ENCODE peak calls at places on chromosomes 7 and 10, in five cellular contexts. G, A, V, I and D are unnamed samples.

GRCh38 chr7:41383596-41383995 is 319.3 kb downstream of the INHBA start:
- DNase-seq in A (no peak), V (no peak), G (no peak), I (no peak), D (no peak)

GRCh38 chr7:18715988-18716387 is 220.4 kb downstream of the HDAC9 start:
- DNase-seq in G (no peak), V (no peak), I (no peak), A (no peak), D (no peak)

GRCh38 chr7:34900891-34901493 is 136.3 kb downstream of the DPY19L1 start:
- DNase-seq in A (no peak), I (no peak), G (peak), V (no peak), D (peak)

GRCh38 chr10:27525819-27526218 is 21.7 kb downstream of the RAB18 start:
- DNase-seq in I (no peak), A (peak), G (peak), V (no peak), D (peak)

GRCh38 chr10:127737563-127738511 is 852 bp downstream of the FOXI2 start:
- DNase-seq in G (no peak), V (no peak), I (no peak), A (no peak), D (no peak)

GRCh38 chr7:77157446-77157845 is 35.0 kb downstream of the CCDC146 start:
- DNase-seq in V (no peak), A (no peak), G (no peak), I (peak), D (peak)

GRCh38 chr7:141708053-141708452 is at the start of gene WEE2:
- DNase-seq in V (no peak), G (no peak), A (no peak), I (no peak), D (no peak)

GRCh38 chr10:33212061-33212748 is 122.3 kb downstream of the NRP1 start:
- DNase-seq in G (peak), A (peak), V (no peak), I (no peak), D (peak)

GRCh38 chr7:18647602-18648001 is 152.1 kb downstream of the HDAC9 start:
- DNase-seq in A (no peak), I (no peak), V (no peak), G (no peak), D (no peak)

GRCh38 chr7:47088329-47089067 is 493.4 kb downstream of the TNS3 start:
- DNase-seq in I (peak), A (peak), V (peak), G (peak), D (peak)

GRCh38 chr7:8217200-8218068 is 44.5 kb downstream of the ICA1 start:
- DNase-seq in G (peak), A (peak), V (peak), I (peak), D (peak)

GRCh38 chr7:137878333-137878961 is 31.7 kb upstream of the DGKI start:
- DNase-seq in G (peak), A (peak), V (no peak), I (no peak), D (no peak)

GRCh38 chr10:127855976-127856375 is 36.8 kb downstream of the CLRN3 start:
- DNase-seq in V (no peak), I (no peak), G (no peak), A (no peak), D (no peak)

GRCh38 chr10:4549254-4549653 is 276.8 kb upstream of the AKR1E2 start:
- DNase-seq in I (no peak), A (no peak), G (no peak), V (no peak), D (no peak)

GRCh38 chr7:40658731-40659130 is 523.9 kb downstream of the SUGCT start:
- DNase-seq in V (no peak), I (peak), A (peak), G (peak), D (no peak)

GRCh38 chr10:77544607-77545006 is 93.0 kb downstream of the KCNMA1 start:
- DNase-seq in V (no peak), I (no peak), A (no peak), G (no peak), D (no peak)

GRCh38 chr7:51367614-51367968 is 51.0 kb upstream of the COBL start:
- DNase-seq in G (no peak), V (no peak), I (no peak), A (no peak), D (no peak)

GRCh38 chr10:72164617-72165016 is 51.2 kb upstream of the ANAPC16 start:
- DNase-seq in V (no peak), A (peak), G (peak), I (no peak), D (no peak)
- TF ChIP-seq CTCF in V (peak), A (no peak), G (no peak), I (no peak), D (no peak)

DNA sequence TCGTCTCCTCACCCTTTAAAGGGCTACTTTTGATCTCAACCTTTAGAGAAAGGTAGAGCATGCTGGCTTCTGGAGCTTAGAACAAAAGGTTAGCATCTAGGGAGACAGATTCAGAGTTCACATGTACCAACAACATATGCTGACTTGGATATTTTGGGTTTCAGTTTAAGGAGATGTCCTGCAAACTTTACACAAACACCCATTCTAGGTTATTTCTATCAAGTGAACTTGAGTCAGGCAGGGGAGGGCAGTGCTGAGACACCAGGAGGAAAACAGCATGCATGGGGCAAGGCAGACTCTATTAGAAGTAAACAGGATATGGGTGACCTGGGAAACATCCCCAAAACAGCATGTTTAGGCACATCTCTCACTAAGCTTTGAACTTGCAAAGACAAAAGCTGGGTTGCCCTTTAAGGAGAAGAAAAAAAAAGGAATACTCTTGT is 43.8 kb downstream of the ARL4A start:
- DNase-seq in I (peak), G (peak), V (no peak), A (peak), D (peak)
- TF ChIP-seq CTCF in I (peak), G (peak), V (no peak), A (no peak), D (no peak)

DNA sequence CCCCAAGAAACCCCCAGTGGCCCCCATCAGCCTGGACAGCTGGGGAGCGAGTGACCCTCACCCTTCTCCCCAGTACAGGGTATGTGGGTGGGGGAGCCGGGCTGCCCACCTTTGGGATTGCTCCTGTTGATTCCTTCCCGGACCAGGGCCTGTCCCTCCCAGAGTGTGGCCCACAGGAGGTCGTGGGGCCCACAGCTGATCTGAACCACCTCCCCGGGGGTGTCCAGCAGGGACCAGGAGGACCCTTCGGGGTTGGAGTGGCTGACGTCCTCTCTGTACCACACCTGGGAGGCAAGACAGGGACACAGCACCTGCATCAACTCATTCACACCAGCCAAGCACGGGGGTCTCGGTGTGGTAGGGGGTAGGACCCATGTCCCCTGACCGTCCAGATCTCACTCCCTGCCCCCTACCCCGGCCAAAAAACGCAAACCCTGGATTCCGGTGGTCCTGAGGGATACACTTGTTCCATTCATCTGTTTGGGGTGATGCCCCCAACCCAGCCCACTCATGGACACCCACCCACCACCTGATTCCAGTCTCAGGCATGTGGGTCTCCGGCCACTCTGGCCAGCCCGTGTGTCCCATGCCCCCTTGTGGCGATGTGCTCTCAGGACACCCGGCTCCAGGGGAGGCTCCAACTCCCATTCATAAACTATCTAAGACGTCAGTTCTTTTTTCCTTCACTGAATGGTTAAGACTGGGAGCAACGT is 10.9 kb downstream of the TECPR1 start:
- DNase-seq in A (peak), I (no peak), G (peak), V (peak), D (peak)
- TF ChIP-seq CTCF in A (peak), I (peak), G (peak), V (peak), D (peak)

DNA sequence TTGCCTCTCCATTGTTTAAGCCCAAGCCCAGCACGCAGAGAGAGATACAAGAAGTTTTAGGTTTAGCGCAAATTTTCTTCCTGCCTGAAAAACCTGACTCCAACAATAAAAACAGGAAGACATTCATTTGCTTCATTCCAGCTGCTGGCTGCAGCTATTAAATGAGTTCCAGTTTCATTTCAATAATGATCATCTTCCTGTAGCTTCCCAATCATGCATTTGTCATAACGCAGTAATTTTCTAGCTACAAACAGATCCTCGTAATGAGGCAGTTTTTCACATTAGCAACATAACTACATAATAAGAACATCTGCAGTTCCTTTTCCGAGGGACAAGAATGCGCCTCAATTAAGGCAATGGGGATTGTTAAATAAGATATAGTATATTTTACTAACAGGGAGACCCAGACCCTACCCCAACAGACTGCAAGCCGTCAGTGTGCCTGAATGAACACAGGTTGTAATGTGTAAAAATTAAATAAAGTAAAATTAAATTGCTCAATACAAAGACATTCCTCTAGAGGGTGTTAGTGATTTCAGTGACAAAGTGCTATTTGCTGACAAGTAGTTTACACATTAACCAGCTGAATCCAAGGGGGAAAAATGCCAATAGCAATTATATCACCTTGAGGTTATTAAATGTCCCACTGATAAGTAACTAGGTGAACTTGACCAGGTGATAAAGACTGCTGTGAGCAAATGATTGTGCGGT is 110.7 kb downstream of the EBF3 start:
- DNase-seq in A (peak), G (peak), V (no peak), I (no peak), D (peak)
- TF ChIP-seq CTCF in A (peak), G (peak), V (peak), I (no peak), D (peak)

GRCh38 chr7:150755473-150756099 is 18.4 kb downstream of the GIMAP5 start:
- DNase-seq in I (peak), V (no peak), G (no peak), A (no peak), D (no peak)

GRCh38 chr7:150753239-150753638 is 16.0 kb downstream of the GIMAP5 start:
- DNase-seq in A (no peak), G (no peak), V (no peak), I (no peak), D (no peak)

GRCh38 chr7:150754950-150755349 is 17.7 kb downstream of the GIMAP5 start:
- DNase-seq in I (no peak), A (no peak), G (no peak), V (no peak), D (no peak)

GRCh38 chr7:150751702-150752101 is 14.5 kb downstream of the GIMAP5 start:
- DNase-seq in I (no peak), G (no peak), V (no peak), A (no peak), D (no peak)

GRCh38 chr7:150753826-150754603 is 16.8 kb downstream of the GIMAP5 start:
- DNase-seq in A (no peak), I (peak), V (no peak), G (no peak), D (peak)
- TF ChIP-seq CTCF in A (peak), I (peak), V (peak), G (no peak), D (no peak)

GRCh38 chr7:143287935-143288826 is at the start of gene CASP2:
- DNase-seq in G (peak), A (peak), V (peak), I (peak), D (peak)
- TF ChIP-seq CTCF in G (peak), A (peak), V (peak), I (peak), D (no peak)

GRCh38 chr7:92602352-92603088 is 12.3 kb upstream of the FAM133B start:
- DNase-seq in A (peak), I (no peak), G (peak), V (no peak), D (no peak)

GRCh38 chr7:92598310-92598981 is 8.3 kb upstream of the FAM133B start:
- DNase-seq in V (no peak), A (no peak), G (no peak), I (no peak), D (no peak)

GRCh38 chr7:92606985-92607384 is 16.8 kb upstream of the FAM133B start:
- DNase-seq in V (no peak), I (no peak), A (no peak), G (no peak), D (no peak)

GRCh38 chr7:92608380-92609322 is 18.5 kb upstream of the FAM133B start:
- DNase-seq in V (no peak), G (no peak), A (no peak), I (no peak), D (no peak)

GRCh38 chr7:92603089-92603445 is 12.9 kb upstream of the FAM133B start:
- DNase-seq in I (no peak), G (no peak), A (no peak), V (no peak), D (no peak)
- TF ChIP-seq CTCF in I (no peak), G (no peak), A (no peak), V (no peak), D (no peak)

GRCh38 chr10:60883187-60883586 is 60.8 kb downstream of the RHOBTB1 start:
- DNase-seq in G (peak), A (peak), V (peak), I (peak), D (peak)
- TF ChIP-seq CTCF in G (peak), A (peak), V (no peak), I (peak), D (peak)

GRCh38 chr7:74518041-74518440 is 64.3 kb downstream of the GTF2IRD1 start:
- DNase-seq in V (no peak), A (no peak), I (no peak), G (no peak), D (no peak)

GRCh38 chr7:74522281-74522905 is 68.7 kb downstream of the GTF2IRD1 start:
- DNase-seq in G (no peak), I (no peak), V (no peak), A (no peak), D (no peak)

GRCh38 chr7:74521855-74522254 is 68.1 kb downstream of the GTF2IRD1 start:
- DNase-seq in A (no peak), G (no peak), I (no peak), V (no peak), D (no peak)

GRCh38 chr7:74518654-74519053 is 64.9 kb downstream of the GTF2IRD1 start:
- DNase-seq in G (no peak), A (no peak), I (no peak), V (no peak), D (no peak)

DNA sequence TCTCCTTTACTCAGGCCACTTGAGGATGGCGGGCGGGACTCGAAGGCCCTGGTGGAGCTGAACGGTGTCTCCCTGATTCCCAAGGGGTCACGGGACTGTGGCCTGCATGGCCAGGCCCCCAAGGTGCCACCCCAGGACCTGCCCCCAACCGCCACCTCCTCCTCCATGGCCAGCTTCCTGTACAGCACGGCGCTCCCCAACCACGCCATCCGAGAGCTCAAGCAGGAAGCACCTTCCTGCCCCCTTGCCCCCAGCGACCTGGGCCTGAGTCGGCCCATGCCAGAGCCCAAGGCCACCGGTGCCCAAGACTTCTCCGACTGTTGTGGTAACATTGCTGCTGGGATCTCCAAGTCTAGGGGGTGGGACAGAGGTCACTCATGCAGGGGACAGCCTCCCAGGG is 65.7 kb downstream of the GTF2IRD1 start:
- DNase-seq in V (no peak), I (no peak), A (no peak), G (no peak), D (no peak)
- TF ChIP-seq CTCF in V (no peak), I (no peak), A (no peak), G (no peak), D (no peak)